ENCODE peak calls at places on chromosomes 12 and 14, in four cellular contexts. V is endothelial cell of umbilical vein, S is tibial nerve, J is Peyer's patch. O is an unnamed sample.

GRCh38 chr14:99380402-99380801 is 100.3 kb downstream of the SETD3 start:
- DNase-seq in S (no peak), J (no peak), V (no peak), O (no peak)

GRCh38 chr12:93025145-93026103 is 96.3 kb upstream of the EEA1 start:
- DNase-seq in V (peak; percentile 79), S (no peak), J (no peak), O (no peak)

GRCh38 chr14:68486033-68486732 is 306.7 kb downstream of the ZFP36L1 start:
- DNase-seq in V (no peak), S (no peak), J (no peak), O (no peak)

GRCh38 chr14:100726812-100727564 is at the start of gene DLK1:
- DNase-seq in J (no peak), S (no peak), V (no peak), O (no peak)

GRCh38 chr12:121428883-121429282 is 29.0 kb downstream of the RNF34 start:
- DNase-seq in J (no peak), S (no peak), V (no peak), O (no peak)

GRCh38 chr14:101457936-101458535 is 103.3 kb upstream of the DIO3 start:
- DNase-seq in J (no peak), V (no peak), S (no peak), O (no peak)

GRCh38 chr14:92502541-92503286 is 10.9 kb upstream of the RIN3 start:
- DNase-seq in S (no peak), V (no peak), J (no peak), O (no peak)

GRCh38 chr12:89789862-89790261 is 81.2 kb upstream of the ATP2B1 start:
- DNase-seq in S (no peak), J (no peak), V (no peak), O (no peak)

GRCh38 chr14:101821528-101821927 is 60.0 kb downstream of the PPP2R5C start:
- DNase-seq in J (peak; percentile 47), S (no peak), V (no peak), O (no peak)

GRCh38 chr12:19846561-19846960 is 407.3 kb downstream of the AEBP2 start:
- DNase-seq in S (no peak), J (no peak), V (peak; percentile 26), O (no peak)

GRCh38 chr14:32986791-32987545 is 48.3 kb downstream of the NPAS3 start:
- DNase-seq in J (no peak), S (no peak), V (no peak), O (no peak)

GRCh38 chr14:36070056-36071043 is 106.2 kb downstream of the PTCSC3 start:
- DNase-seq in S (peak; percentile 21), J (no peak), V (peak; percentile 47), O (peak; percentile 48)

DNA sequence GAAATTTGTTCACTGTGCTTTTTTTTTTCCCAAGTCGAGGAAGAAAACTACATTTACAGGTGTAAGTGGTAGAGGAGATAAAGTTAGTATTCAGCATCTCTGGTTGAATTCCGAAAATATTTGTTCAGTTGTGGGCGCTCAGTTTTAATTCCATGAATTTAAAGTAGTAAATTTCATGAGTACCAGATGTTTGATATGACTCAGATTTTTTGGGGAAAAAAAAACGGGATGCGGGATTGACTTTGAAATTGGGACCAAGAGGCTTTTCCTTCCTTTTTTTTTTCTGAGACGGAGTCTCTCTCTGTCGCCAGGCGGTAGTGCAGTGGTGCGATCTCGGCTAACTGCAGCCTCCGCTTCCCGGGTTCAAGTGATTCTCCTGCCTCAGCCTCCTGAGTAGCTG is 1.6 kb downstream of the TULP3 start:
- DNase-seq in J (no peak), S (no peak), V (no peak), O (no peak)
- H3K4me3 ChIP-seq in J (no peak overlapping the region), S (no peak overlapping the region), V (no peak overlapping the region), O (no peak overlapping the region)

GRCh38 chr14:98168196-98168985 is 1103.6 kb downstream of the BCL11B start:
- DNase-seq in J (no peak), V (no peak), S (no peak), O (no peak)

GRCh38 chr14:98171654-98172053 is 1100.3 kb downstream of the BCL11B start:
- DNase-seq in J (no peak), S (no peak), V (no peak), O (no peak)

GRCh38 chr14:98172243-98172778 is 1099.7 kb downstream of the BCL11B start:
- DNase-seq in V (no peak), J (no peak), S (no peak), O (no peak)

GRCh38 chr14:98169170-98169587 is 1102.8 kb downstream of the BCL11B start:
- DNase-seq in S (no peak), V (no peak), J (no peak), O (no peak)

GRCh38 chr14:98170580-98170979 is 1101.4 kb downstream of the BCL11B start:
- DNase-seq in S (no peak), J (no peak), V (no peak), O (no peak)
- H3K27ac ChIP-seq in S (no peak overlapping the region), J (no peak overlapping the region), V (no peak overlapping the region), O (no peak overlapping the region)

GRCh38 chr14:104559043-104559768 is 20.4 kb upstream of the C14orf180 start:
- DNase-seq in V (no peak), S (no peak), J (no peak), O (no peak)

GRCh38 chr14:104556256-104557021 is 23.1 kb upstream of the C14orf180 start:
- DNase-seq in V (no peak), S (no peak), J (no peak), O (no peak)

GRCh38 chr14:104557086-104557485 is 22.5 kb upstream of the C14orf180 start:
- DNase-seq in J (no peak), V (no peak), S (no peak), O (no peak)

GRCh38 chr14:104558231-104559042 is 21.1 kb upstream of the C14orf180 start:
- DNase-seq in S (no peak), J (no peak), V (no peak), O (no peak)

DNA sequence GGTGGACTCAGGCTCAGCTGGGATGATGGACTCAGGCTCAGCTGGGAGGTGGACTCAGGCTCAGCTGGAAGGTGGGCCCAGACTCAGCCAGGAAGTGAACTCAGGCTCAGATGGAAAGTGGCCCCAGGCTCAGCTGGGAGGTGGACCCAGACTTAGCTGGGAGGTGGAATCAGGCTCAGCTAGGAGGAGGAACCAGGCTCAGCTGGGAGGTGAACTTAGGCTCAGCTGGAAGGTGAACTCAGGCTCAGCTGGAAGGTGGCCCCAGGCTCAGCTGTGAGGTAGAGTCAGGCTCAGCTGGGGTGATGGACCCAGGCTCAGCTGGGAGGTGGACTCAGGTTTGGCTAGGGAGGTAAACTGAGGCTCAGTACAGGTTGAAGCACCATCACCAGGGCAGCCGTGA is 21.8 kb upstream of the C14orf180 start:
- DNase-seq in S (no peak), V (no peak), J (no peak), O (no peak)
- H3K27me3 ChIP-seq in S (no peaks in the 10 kb centered on the region), V (no peaks in the 10 kb centered on the region), J (no peaks in the 10 kb centered on the region), O (no peaks in the 10 kb centered on the region)

GRCh38 chr12:49091836-49092085 is 2.8 kb downstream of the DHH start:
- DNase-seq in S (no peak), J (no peak), V (no peak), O (no peak)

GRCh38 chr12:49088190-49088931 is 6.2 kb downstream of the DHH start:
- DNase-seq in S (no peak), V (peak; percentile 91), J (peak; percentile 50), O (peak; percentile 83)

GRCh38 chr12:49088932-49089330 is 5.7 kb downstream of the DHH start:
- DNase-seq in S (no peak), J (no peak), V (no peak), O (no peak)

GRCh38 chr12:49091056-49091835 is 3.4 kb downstream of the DHH start:
- DNase-seq in S (no peak), J (no peak), V (no peak), O (no peak)

DNA sequence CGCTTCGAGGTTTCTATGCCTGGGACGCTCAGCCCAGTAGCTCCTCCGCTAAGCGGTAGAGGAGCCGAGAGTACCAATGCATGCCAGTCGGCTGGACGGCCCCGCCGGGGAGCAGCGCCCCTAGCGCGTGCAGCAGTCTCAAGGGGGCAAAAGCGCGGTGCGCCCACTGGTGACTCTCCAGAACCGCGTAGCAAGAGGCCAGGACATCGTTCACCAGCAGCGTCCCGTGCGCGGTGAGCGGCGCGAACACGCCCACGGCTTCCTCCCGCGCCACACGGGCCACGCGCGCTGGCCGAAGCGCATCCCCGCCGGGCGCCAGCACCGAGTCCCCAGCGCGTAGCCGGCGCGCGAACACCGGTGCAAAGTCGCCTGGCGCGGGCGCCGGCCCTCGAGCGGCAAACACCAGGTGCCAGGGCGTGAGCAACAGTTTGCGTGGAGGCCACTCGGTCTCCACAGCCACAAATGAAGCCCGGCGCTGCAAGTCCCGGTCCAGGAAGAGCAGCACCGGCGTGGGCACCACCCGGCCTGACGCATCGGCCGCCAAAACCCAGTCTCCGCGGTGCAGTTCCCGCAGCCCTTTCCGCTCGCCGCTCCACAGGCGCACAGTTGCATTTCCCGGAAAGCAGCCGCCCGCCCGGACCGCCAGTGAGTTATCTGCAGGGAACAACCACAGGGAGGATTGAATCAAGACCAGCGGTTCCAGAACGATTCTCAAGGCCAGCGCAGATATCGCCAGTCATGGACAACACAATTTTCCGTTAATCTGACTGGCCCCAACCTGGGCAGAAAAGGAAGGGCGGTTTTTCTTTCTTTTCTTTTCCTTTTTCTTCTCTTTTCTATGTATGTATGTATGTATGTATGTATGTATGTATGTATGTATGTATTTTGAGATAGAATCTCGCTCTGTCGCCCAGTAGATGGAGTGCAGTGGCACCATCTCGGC is 4.5 kb downstream of the DHH start:
- DNase-seq in S (no peak), J (no peak), V (peak; percentile 50), O (no peak)
- H3K4me3 ChIP-seq in S (peak overlapping the region; percentile 38), J (peak overlapping the region; percentile 33), V (no peak overlapping the region), O (peak overlapping the region; percentile 1)

GRCh38 chr14:69716483-69717187 is 50.3 kb upstream of the SRSF5 start:
- DNase-seq in J (no peak), V (peak; percentile 87), S (no peak), O (no peak)
- H3K27ac ChIP-seq in J (peak overlapping the region; percentile 23), V (peak overlapping the region; percentile 73), S (no peak overlapping the region), O (no peak overlapping the region)

O was measured in iPS DF 6.9.